ENCODE peak calls at places on chromosome 19, in eight cellular contexts. Y is uterus; I is NCI-H524; C is activated naive CD8-positive, alpha-beta T cell treated with anti-CD3 and anti-CD28 coated beads for 36 hours; G is breast epithelium; Z is PC-9; M is endodermal cell; O is astrocyte. B is an unnamed sample.

GRCh38 chr19:50384685-50385535 is 763 bp downstream of the POLD1 start:
- DNase-seq in Y (no peak), I (no peak), C (no peak), G (no peak), Z (peak), M (no peak), O (peak), B (peak)

GRCh38 chr19:18650468-18651001 is 13.7 kb downstream of the KLHL26 start:
- DNase-seq in Y (peak), I (no peak), C (no peak), G (no peak), Z (no peak), M (peak), O (peak), B (no peak)

GRCh38 chr19:19354932-19355331 is 34.3 kb downstream of the MAU2 start:
- DNase-seq in Y (no peak), I (no peak), C (no peak), G (no peak), Z (no peak), M (no peak), O (no peak), B (no peak)

GRCh38 chr19:47258895-47259555 is 2.7 kb downstream of the CCDC9 start:
- DNase-seq in Y (no peak), I (no peak), C (no peak), G (no peak), Z (no peak), M (no peak), O (no peak), B (no peak)

GRCh38 chr19:6273701-6274601 is 5.8 kb downstream of the MLLT1 start:
- DNase-seq in Y (peak), I (peak), C (no peak), G (peak), Z (no peak), M (no peak), O (peak), B (peak)

GRCh38 chr19:1252818-1253513 is 4.6 kb downstream of the MIDN start:
- DNase-seq in Y (peak), I (no peak), C (peak), G (peak), Z (peak), M (peak), O (peak), B (peak)

GRCh38 chr19:45542234-45542668 is 35.0 kb downstream of the VASP start:
- DNase-seq in Y (no peak), I (no peak), C (no peak), G (no peak), Z (no peak), M (no peak), O (no peak), B (no peak)

GRCh38 chr19:7013678-7014077 is 7.6 kb downstream of the MBD3L2B start:
- DNase-seq in Y (no peak), I (no peak), C (no peak), G (no peak), Z (no peak), M (no peak), O (no peak), B (peak)

GRCh38 chr19:31380854-31381253 is 31.6 kb upstream of the TSHZ3 start:
- DNase-seq in Y (no peak), I (no peak), C (no peak), G (no peak), Z (no peak), M (peak), O (no peak), B (no peak)

GRCh38 chr19:55640577-55641375 is at the start of gene ZNF580:
- DNase-seq in Y (no peak), I (peak), C (peak), G (peak), Z (peak), M (peak), O (peak), B (peak)

GRCh38 chr19:38649305-38650179 is 2.1 kb downstream of the ACTN4 start:
- DNase-seq in Y (peak), I (no peak), C (no peak), G (peak), Z (peak), M (peak), O (no peak), B (peak)

GRCh38 chr19:8490873-8491272 is 11.6 kb downstream of the PRAM1 start:
- DNase-seq in Y (no peak), I (no peak), C (no peak), G (no peak), Z (no peak), M (no peak), O (no peak), B (no peak)

GRCh38 chr19:46413262-46414031 is at the start of gene CCDC8:
- DNase-seq in Y (peak), I (peak), C (no peak), G (peak), Z (peak), M (peak), O (peak), B (peak)

GRCh38 chr19:48069435-48069834 is 25.6 kb upstream of the CABP5 start:
- DNase-seq in Y (no peak), I (no peak), C (no peak), G (no peak), Z (no peak), M (peak), O (no peak), B (no peak)

GRCh38 chr19:1513492-1514294 is 874 bp upstream of the ADAMTSL5 start:
- DNase-seq in Y (peak), I (no peak), C (peak), G (no peak), Z (peak), M (peak), O (no peak), B (peak)

GRCh38 chr19:15022752-15023151 is 26.5 kb upstream of the CASP14 start:
- DNase-seq in Y (no peak), I (no peak), C (no peak), G (no peak), Z (no peak), M (no peak), O (no peak), B (no peak)

GRCh38 chr19:14410775-14411134 is 8.4 kb downstream of the DDX39A start:
- DNase-seq in Y (no peak), I (no peak), C (no peak), G (no peak), Z (no peak), M (no peak), O (no peak), B (no peak)

GRCh38 chr19:48859711-48860572 is 8.5 kb downstream of the PLEKHA4 start:
- DNase-seq in Y (no peak), I (no peak), C (no peak), G (no peak), Z (no peak), M (peak), O (no peak), B (no peak)

GRCh38 chr19:8611890-8612806 is 1.6 kb upstream of the ADAMTS10 start:
- DNase-seq in Y (peak), I (no peak), C (no peak), G (no peak), Z (no peak), M (peak), O (peak), B (peak)

GRCh38 chr19:1523412-1524205 is at the start of gene PLK5:
- DNase-seq in Y (no peak), I (no peak), C (no peak), G (no peak), Z (no peak), M (peak), O (no peak), B (no peak)

GRCh38 chr19:6817179-6817578 is 44.7 kb downstream of the VAV1 start:
- DNase-seq in Y (no peak), I (no peak), C (no peak), G (no peak), Z (no peak), M (peak), O (no peak), B (no peak)

GRCh38 chr19:16876904-16877361 is 11.9 kb upstream of the F2RL3 start:
- DNase-seq in Y (no peak), I (no peak), C (no peak), G (no peak), Z (peak), M (no peak), O (peak), B (peak)

GRCh38 chr19:42349378-42350107 is 24.1 kb downstream of the MEGF8 start:
- DNase-seq in Y (no peak), I (no peak), C (no peak), G (no peak), Z (no peak), M (no peak), O (no peak), B (no peak)

GRCh38 chr19:10747271-10747670 is 29.4 kb downstream of the DNM2 start:
- DNase-seq in Y (no peak), I (no peak), C (no peak), G (no peak), Z (peak), M (no peak), O (no peak), B (peak)

GRCh38 chr19:44164327-44164672 is 600 bp upstream of the ZNF226 start:
- DNase-seq in Y (no peak), I (no peak), C (no peak), G (no peak), Z (no peak), M (no peak), O (no peak), B (no peak)

GRCh38 chr19:45667620-45668341 is at the start of gene GIPR:
- DNase-seq in Y (no peak), I (peak), C (peak), G (no peak), Z (peak), M (peak), O (peak), B (peak)

GRCh38 chr19:10818306-10819123 is 17.5 kb downstream of the TMED1 start:
- DNase-seq in Y (no peak), I (no peak), C (no peak), G (no peak), Z (no peak), M (peak), O (no peak), B (no peak)

GRCh38 chr19:2016041-2016807 is 710 bp upstream of the BTBD2 start:
- DNase-seq in Y (peak), I (peak), C (peak), G (peak), Z (peak), M (peak), O (peak), B (peak)

GRCh38 chr19:14369399-14370168 is 11.7 kb upstream of the ADGRE5 start:
- DNase-seq in Y (peak), I (no peak), C (peak), G (no peak), Z (no peak), M (no peak), O (peak), B (no peak)

GRCh38 chr19:16040642-16041041 is 35.7 kb upstream of the TPM4 start:
- DNase-seq in Y (no peak), I (no peak), C (no peak), G (no peak), Z (no peak), M (no peak), O (no peak), B (no peak)

GRCh38 chr19:2048959-2049740 is 1.9 kb downstream of the MKNK2 start:
- DNase-seq in Y (no peak), I (no peak), C (no peak), G (no peak), Z (no peak), M (no peak), O (no peak), B (no peak)

GRCh38 chr19:19900124-19900523 is 622 bp upstream of the ZNF93 start:
- DNase-seq in Y (no peak), I (peak), C (peak), G (no peak), Z (no peak), M (no peak), O (peak), B (peak)

GRCh38 chr19:45615795-45616708 is 14.0 kb upstream of the GPR4 start:
- DNase-seq in Y (peak), I (peak), C (peak), G (peak), Z (peak), M (peak), O (peak), B (peak)

GRCh38 chr19:11390359-11390758 is 6.2 kb upstream of the EPOR start:
- DNase-seq in Y (no peak), I (no peak), C (no peak), G (no peak), Z (no peak), M (no peak), O (no peak), B (no peak)

GRCh38 chr19:16461630-16462051 is 10.1 kb downstream of the EPS15L1 start:
- DNase-seq in Y (no peak), I (peak), C (no peak), G (no peak), Z (no peak), M (no peak), O (no peak), B (no peak)

GRCh38 chr19:40650749-40651305 is 39.6 kb downstream of the NUMBL start:
- DNase-seq in Y (peak), I (no peak), C (no peak), G (no peak), Z (no peak), M (no peak), O (peak), B (no peak)

GRCh38 chr19:35959040-35959967 is 23.1 kb downstream of the LRFN3 start:
- DNase-seq in Y (no peak), I (peak), C (peak), G (no peak), Z (no peak), M (peak), O (no peak), B (no peak)

GRCh38 chr19:54517483-54517882 is 14.9 kb downstream of the LAIR2 start:
- DNase-seq in Y (no peak), I (no peak), C (peak), G (peak), Z (peak), M (peak), O (peak), B (peak)

B was measured in kidney tubule cell.